ENCODE peak calls at places on chromosome 4, in four cellular contexts. Z, Q, A and H are unnamed samples.

GRCh38 chr4:173507471-173508385 is 22.3 kb downstream of the HAND2 start:
- DNase-seq in Q (no peak), Z (no peak), A (no peak), H (no peak)

GRCh38 chr4:88226143-88226542 is 58.2 kb downstream of the PPM1K start:
- DNase-seq in A (no peak), Z (no peak), Q (no peak), H (no peak)

GRCh38 chr4:168337550-168337940 is 19.0 kb upstream of the DDX60 start:
- DNase-seq in Z (no peak), A (no peak), Q (no peak), H (no peak)

GRCh38 chr4:15649914-15650545 is 5.1 kb downstream of the FBXL5 start:
- DNase-seq in Q (peak), Z (no peak), A (no peak), H (peak)

GRCh38 chr4:8199594-8200301 is 658 bp downstream of the SH3TC1 start:
- DNase-seq in A (no peak), Z (no peak), Q (no peak), H (no peak)

GRCh38 chr4:10998826-10999225 is 314.3 kb upstream of the CLNK start:
- DNase-seq in A (no peak), Q (no peak), Z (no peak), H (no peak)

GRCh38 chr4:8702020-8702495 is 109.5 kb downstream of the CPZ start:
- DNase-seq in A (no peak), Z (no peak), Q (no peak), H (no peak)

GRCh38 chr4:60611762-60612496 is 588.2 kb upstream of the ADGRL3 start:
- DNase-seq in Q (no peak), Z (no peak), A (peak), H (no peak)

GRCh38 chr4:15506464-15506863 is 36.8 kb downstream of the CC2D2A start:
- DNase-seq in A (no peak), Q (no peak), Z (no peak), H (no peak)

GRCh38 chr4:22385615-22386014 is 130.3 kb downstream of the ADGRA3 start:
- DNase-seq in Z (no peak), A (no peak), Q (no peak), H (no peak)

GRCh38 chr4:99510721-99511120 is at the start of gene C4orf17:
- DNase-seq in Z (no peak), A (no peak), Q (no peak), H (no peak)

GRCh38 chr4:110634320-110635154 is 11.7 kb upstream of the PITX2 start:
- DNase-seq in Z (no peak), Q (no peak), A (no peak), H (no peak)

GRCh38 chr4:183201331-183201730 is 102.3 kb downstream of the WWC2 start:
- DNase-seq in A (no peak), Z (no peak), Q (no peak), H (no peak)

GRCh38 chr4:139734201-139734874 is 68.7 kb downstream of the MGST2 start:
- DNase-seq in A (no peak), Q (no peak), Z (no peak), H (no peak)

GRCh38 chr4:38857354-38858096 is 908 bp upstream of the TLR6 start:
- DNase-seq in Z (no peak), Q (no peak), A (no peak), H (no peak)

GRCh38 chr4:73729534-73730165 is 10.7 kb upstream of the CXCL8 start:
- DNase-seq in Q (no peak), Z (peak), A (no peak), H (no peak)

GRCh38 chr4:135418353-135418752 is 1216.8 kb upstream of the PABPC4L start:
- DNase-seq in Q (no peak), Z (no peak), A (no peak), H (no peak)

GRCh38 chr4:152278505-152279301 is 257.2 kb downstream of the FBXW7 start:
- DNase-seq in Q (no peak), Z (peak), A (no peak), H (no peak)

GRCh38 chr4:105896984-105897760 is 1.9 kb downstream of the NPNT start:
- DNase-seq in Q (no peak), A (no peak), Z (no peak), H (no peak)

GRCh38 chr4:27836505-27836904 is 975.9 kb downstream of the STIM2 start:
- DNase-seq in Z (no peak), Q (no peak), A (no peak), H (no peak)

GRCh38 chr4:43757147-43757546 is 691.5 kb downstream of the KCTD8 start:
- DNase-seq in Z (no peak), A (no peak), Q (no peak), H (no peak)

GRCh38 chr4:81069706-81070331 is 39.3 kb downstream of the BMP3 start:
- DNase-seq in Z (no peak), Q (peak), A (no peak), H (peak)

GRCh38 chr4:150896513-150896912 is 118.6 kb downstream of the LRBA start:
- DNase-seq in A (no peak), Z (no peak), Q (no peak), H (no peak)

GRCh38 chr4:186939226-186939625 is 215.6 kb upstream of the FAT1 start:
- DNase-seq in A (no peak), Q (no peak), Z (no peak), H (no peak)

GRCh38 chr4:186935881-186936280 is 212.2 kb upstream of the FAT1 start:
- DNase-seq in Q (no peak), A (no peak), Z (no peak), H (no peak)

GRCh38 chr4:186934841-186935443 is 211.3 kb upstream of the FAT1 start:
- DNase-seq in A (no peak), Q (no peak), Z (no peak), H (no peak)

GRCh38 chr4:186934255-186934654 is 210.6 kb upstream of the FAT1 start:
- DNase-seq in A (no peak), Q (no peak), Z (no peak), H (no peak)

DNA sequence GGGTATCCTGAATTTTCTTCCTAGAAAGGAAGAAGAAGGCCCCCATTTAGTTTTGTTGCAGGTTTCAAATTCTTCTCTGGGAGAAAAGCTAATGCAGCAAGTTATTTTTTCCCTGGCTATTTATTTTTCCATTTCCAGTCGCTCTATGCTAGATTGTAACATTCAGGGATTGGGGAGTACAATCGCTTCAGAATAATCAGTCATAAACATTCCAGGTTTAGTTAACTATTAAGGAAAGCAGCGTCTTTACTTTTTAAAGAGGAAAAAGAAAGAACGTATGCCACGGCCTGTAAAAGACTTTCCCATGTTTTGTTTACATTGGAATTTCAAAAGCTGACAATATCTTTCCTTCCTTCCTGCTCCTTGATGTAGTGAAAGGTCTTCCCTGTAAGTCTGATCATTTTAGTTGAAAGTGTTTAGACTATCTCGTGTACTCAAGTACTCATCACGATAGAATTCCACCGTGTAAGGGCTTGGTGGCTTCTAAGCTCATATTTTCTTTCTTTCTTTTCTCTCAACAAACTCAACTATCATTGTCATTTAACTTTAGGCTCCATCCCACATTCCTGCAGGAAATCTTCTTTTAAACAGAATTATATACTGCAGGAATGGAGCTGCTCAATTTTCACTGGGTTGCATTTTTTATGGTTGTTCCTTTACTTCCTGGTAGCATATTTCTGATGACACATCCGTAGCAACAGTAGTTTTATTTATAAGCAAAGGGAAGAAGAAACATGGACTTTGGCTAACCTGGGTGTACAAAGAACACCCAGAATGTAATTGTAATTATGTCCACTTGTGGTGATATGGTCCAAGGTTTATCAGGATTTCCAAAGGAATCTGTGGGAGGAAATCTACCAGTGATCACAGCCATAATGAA is 213.1 kb upstream of the FAT1 start:
- DNase-seq in A (no peak), Z (no peak), Q (no peak), H (no peak)
- H3K27ac ChIP-seq in A (no peak), Z (no peak), Q (no peak), H (no peak)

GRCh38 chr4:1994935-1995334 is 13.8 kb downstream of the NELFA start:
- DNase-seq in Z (no peak), A (no peak), Q (no peak), H (no peak)

GRCh38 chr4:1998296-1998695 is 10.5 kb downstream of the NELFA start:
- DNase-seq in Z (no peak), Q (no peak), A (no peak), H (no peak)

GRCh38 chr4:1997712-1998111 is 11.1 kb downstream of the NELFA start:
- DNase-seq in A (no peak), Z (no peak), Q (no peak), H (no peak)

GRCh38 chr4:1993169-1993516 is 15.6 kb downstream of the NELFA start:
- DNase-seq in A (peak), Z (no peak), Q (no peak), H (no peak)

GRCh38 chr4:1996866-1997611 is 11.7 kb downstream of the NELFA start:
- DNase-seq in Q (no peak), Z (no peak), A (no peak), H (no peak)
- H3K27ac ChIP-seq in Q (no peak), Z (no peak), A (no peak), H (no peak)

DNA sequence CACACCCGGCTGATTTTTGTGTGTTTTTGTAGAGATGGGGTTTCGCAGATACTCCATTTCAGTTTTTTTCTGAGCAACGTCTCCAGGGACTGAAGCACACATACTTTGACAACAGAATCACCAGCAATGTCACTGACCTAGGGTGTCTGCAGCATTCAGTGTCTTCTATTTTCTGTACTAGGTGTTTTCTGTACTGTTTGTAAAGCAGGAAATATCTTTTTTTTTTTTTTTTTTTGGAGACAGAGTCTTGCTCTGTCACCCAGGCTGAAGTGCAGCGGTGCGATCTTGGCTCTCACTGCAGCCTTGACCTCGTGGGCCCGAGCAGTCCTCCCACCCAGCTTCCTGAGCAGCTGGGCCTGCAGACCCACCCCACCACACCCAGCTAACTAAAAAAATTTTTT is 8.8 kb downstream of the ADD1 start:
- DNase-seq in A (no peak), Q (no peak), Z (peak), H (no peak)
- H3K27ac ChIP-seq in A (no peak), Q (peak), Z (peak), H (peak)

DNA sequence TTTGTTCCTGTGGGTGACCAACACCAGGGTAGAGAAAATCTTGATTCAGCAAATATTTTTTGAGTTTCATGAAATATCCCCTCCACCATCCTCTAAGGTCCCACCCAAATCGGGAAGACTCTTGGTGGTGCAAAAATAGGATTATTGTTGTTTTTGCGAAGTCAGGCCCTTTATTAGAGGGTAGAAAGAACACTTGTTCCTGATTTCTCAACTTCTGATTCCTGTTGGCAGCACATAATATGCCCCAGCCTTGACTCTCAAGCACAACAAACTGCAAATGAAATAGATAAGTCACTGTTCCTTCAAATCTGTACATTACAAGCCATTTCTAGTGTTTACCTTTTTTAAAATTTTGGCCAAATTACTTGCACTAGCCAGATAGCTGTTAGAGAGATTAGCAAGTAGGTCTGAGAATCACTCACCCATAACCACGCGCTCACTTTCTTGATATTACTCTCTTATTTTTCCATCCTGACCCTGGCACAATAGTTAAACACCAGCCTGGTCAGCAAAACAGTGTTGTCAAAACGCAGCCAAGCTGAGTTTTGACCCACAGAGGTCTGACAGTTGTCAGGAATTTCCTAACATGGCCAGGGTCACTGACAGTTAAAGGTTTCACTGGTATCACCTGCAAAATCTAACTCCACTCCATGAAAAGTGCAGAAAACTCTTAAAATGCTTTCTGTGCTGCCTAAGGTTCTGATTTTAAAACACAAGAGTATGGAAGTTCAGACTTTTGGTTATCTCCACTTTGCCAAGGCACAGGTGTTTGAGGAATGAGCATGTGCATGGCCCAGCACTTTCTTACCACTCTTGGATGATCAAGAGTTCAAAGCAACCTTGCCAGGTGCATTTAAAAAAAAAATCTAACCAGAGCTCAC is 69.8 kb downstream of the RBM47 start:
- DNase-seq in Q (no peak), Z (no peak), A (no peak), H (no peak)
- H3K27ac ChIP-seq in Q (no peak), Z (peak), A (no peak), H (no peak)